ENCODE peak calls at places on chromosome 3, in six cellular contexts. D is stomach, X is cardiac muscle cell, T is DND-41, E is GM23248, M is colonic mucosa. R is an unnamed sample.

GRCh38 chr3:178754852-178755510 is 218.7 kb downstream of the KCNMB2 start:
- DNase-seq in T (no peak), D (no peak), X (no peak), E (no peak), M (no peak), R (no peak)

GRCh38 chr3:155185623-155186022 is 105.5 kb downstream of the MME start:
- DNase-seq in D (no peak), M (no peak), E (peak), T (no peak), X (no peak), R (no peak)

GRCh38 chr3:46114324-46114988 is 87.2 kb upstream of the XCR1 start:
- DNase-seq in M (no peak), E (peak), T (no peak), X (no peak), D (no peak), R (no peak)

GRCh38 chr3:32334675-32335074 is 57.0 kb upstream of the CMTM7 start:
- DNase-seq in D (no peak), E (no peak), T (peak), M (no peak), X (no peak), R (peak)

GRCh38 chr3:21506061-21506460 is 244.9 kb downstream of the ZNF385D start:
- DNase-seq in X (no peak), M (no peak), E (peak), D (no peak), T (no peak), R (no peak)

GRCh38 chr3:98902341-98902740 is 846 bp upstream of the DCBLD2 start:
- DNase-seq in E (no peak), D (no peak), X (no peak), T (no peak), M (no peak), R (no peak)

GRCh38 chr3:188339410-188340295 is 185.7 kb downstream of the LPP start:
- DNase-seq in T (no peak), X (no peak), D (no peak), M (no peak), E (no peak), R (no peak)

GRCh38 chr3:16462679-16463078 is 50.8 kb downstream of the RFTN1 start:
- DNase-seq in M (no peak), T (no peak), D (no peak), E (no peak), X (no peak), R (peak)

GRCh38 chr3:43522702-43523362 is 99.0 kb downstream of the ANO10 start:
- DNase-seq in E (peak), X (no peak), D (no peak), T (no peak), M (no peak), R (no peak)

GRCh38 chr3:19947549-19948071 is 713 bp downstream of the RAB5A start:
- DNase-seq in E (peak), D (peak), M (peak), T (peak), X (peak), R (no peak)

GRCh38 chr3:196617256-196617655 is 22.2 kb upstream of the NRROS start:
- DNase-seq in E (no peak), D (no peak), T (no peak), M (no peak), X (no peak), R (no peak)

GRCh38 chr3:46921871-46922271 is 44.4 kb downstream of the PTH1R start:
- DNase-seq in D (no peak), M (no peak), X (no peak), E (no peak), T (no peak), R (no peak)

GRCh38 chr3:60598668-60599067 is 652.6 kb downstream of the FHIT start:
- DNase-seq in M (no peak), X (no peak), T (no peak), D (no peak), E (peak), R (no peak)

GRCh38 chr3:39471652-39472051 is 4.2 kb downstream of the MOBP start:
- DNase-seq in T (no peak), D (no peak), M (no peak), E (no peak), X (no peak), R (no peak)

GRCh38 chr3:71582612-71583568 is 638 bp downstream of the FOXP1 start:
- DNase-seq in M (peak), T (peak), D (peak), E (peak), X (peak), R (peak)

GRCh38 chr3:138947303-138948121 is 495 bp downstream of the FOXL2NB start:
- DNase-seq in E (no peak), T (no peak), M (no peak), X (no peak), D (no peak), R (no peak)

GRCh38 chr3:64105816-64106215 is 82.5 kb upstream of the PSMD6 start:
- DNase-seq in M (no peak), T (no peak), X (no peak), E (peak), D (no peak), R (no peak)

GRCh38 chr3:136149569-136150136 is 46.5 kb downstream of the MSL2 start:
- DNase-seq in X (no peak), T (no peak), E (peak), M (no peak), D (no peak), R (no peak)

GRCh38 chr3:172542999-172543398 is 19.8 kb upstream of the TNFSF10 start:
- DNase-seq in X (no peak), M (no peak), E (no peak), T (no peak), D (no peak), R (no peak)

GRCh38 chr3:132117642-132118041 is 82.8 kb upstream of the CPNE4 start:
- DNase-seq in E (no peak), T (no peak), D (no peak), M (no peak), X (no peak), R (no peak)

GRCh38 chr3:108437439-108437838 is 73.0 kb downstream of the MYH15 start:
- DNase-seq in E (no peak), T (no peak), D (peak), X (no peak), M (peak), R (no peak)

GRCh38 chr3:173730391-173730790 is 332.8 kb downstream of the NLGN1 start:
- DNase-seq in D (no peak), X (no peak), E (peak), M (no peak), T (no peak), R (no peak)

GRCh38 chr3:128923607-128924385 is 44.4 kb downstream of the ACAD9 start:
- DNase-seq in E (no peak), D (no peak), T (no peak), M (no peak), X (no peak), R (no peak)

GRCh38 chr3:27166888-27167287 is 202.3 kb downstream of the NEK10 start:
- DNase-seq in X (no peak), M (no peak), D (no peak), T (no peak), E (peak), R (peak)

GRCh38 chr3:25558796-25559195 is 105.9 kb downstream of the TOP2B start:
- DNase-seq in T (no peak), D (no peak), M (no peak), E (no peak), X (no peak), R (no peak)

GRCh38 chr3:69403406-69403934 is 17.6 kb upstream of the FRMD4B start:
- DNase-seq in T (no peak), E (no peak), X (no peak), M (no peak), D (no peak), R (no peak)

GRCh38 chr3:177229791-177230190 is 32.5 kb upstream of the TBL1XR1 start:
- DNase-seq in E (no peak), M (no peak), T (no peak), D (no peak), X (no peak), R (no peak)

GRCh38 chr3:150371741-150372254 is 36.3 kb upstream of the TSC22D2 start:
- DNase-seq in E (peak), X (peak), D (peak), M (peak), T (no peak), R (no peak)

GRCh38 chr3:195807681-195808121 is 4.0 kb downstream of the MUC4 start:
- DNase-seq in D (no peak), M (peak), X (no peak), T (no peak), E (no peak), R (no peak)

DNA sequence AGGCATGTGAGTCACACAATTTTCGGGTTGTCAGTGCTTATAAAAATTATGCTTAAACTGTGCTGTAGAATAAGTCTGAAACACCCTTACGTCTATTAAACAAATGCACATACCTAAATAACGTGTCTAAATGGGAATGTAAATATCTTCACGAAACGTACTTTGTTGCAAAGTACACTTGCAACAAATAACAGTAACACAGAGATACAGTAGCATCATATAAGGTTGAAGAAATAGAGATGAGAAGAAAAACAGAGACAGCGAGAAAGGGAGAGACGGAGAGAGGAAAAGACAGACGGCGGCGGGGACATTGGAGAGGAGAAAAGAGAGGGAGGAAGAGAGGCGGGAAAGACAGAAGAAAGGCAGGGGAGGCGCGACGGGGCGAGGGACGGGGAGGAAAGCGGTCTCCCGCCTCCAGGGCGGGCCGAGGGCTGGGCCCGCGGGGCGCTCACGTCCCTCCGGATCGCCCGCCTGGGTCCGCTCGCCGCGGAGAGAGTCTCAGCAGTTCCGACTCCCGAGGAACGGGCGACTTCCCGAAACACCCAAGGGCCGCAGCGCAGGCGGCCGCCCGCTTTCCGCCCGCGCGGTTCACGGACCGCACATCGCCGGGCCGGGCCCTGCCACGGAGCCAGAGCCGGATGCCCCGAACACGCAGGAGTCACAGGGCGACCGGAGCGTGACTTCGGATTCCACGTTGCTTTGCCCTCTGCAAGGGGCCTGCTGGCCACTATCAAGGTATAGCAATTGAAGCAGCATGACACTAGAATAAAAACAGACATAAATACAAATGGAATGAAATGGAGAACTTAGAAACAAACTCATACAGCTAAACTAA is 153.4 kb downstream of the LMLN start:
- DNase-seq in T (no peak), M (no peak), E (peak), X (peak), D (no peak), R (no peak)
- H3K4me3 ChIP-seq in T (no peak), M (peak), E (peak), X (no peak), D (peak), R (no peak)

GRCh38 chr3:58537412-58538301 is 667 bp upstream of the ACOX2 start:
- DNase-seq in E (peak), X (no peak), T (no peak), D (peak), M (no peak), R (no peak)
- H3K4me3 ChIP-seq in E (no peak), X (no peak), T (no peak), D (no peak), M (no peak), R (no peak)

GRCh38 chr3:62159693-62160092 is 213.7 kb downstream of the FEZF2 start:
- DNase-seq in T (no peak), E (peak), D (peak), M (peak), X (no peak), R (no peak)
- H3K4me3 ChIP-seq in T (no peak), E (peak), D (no peak), M (no peak), X (no peak), R (no peak)

DNA sequence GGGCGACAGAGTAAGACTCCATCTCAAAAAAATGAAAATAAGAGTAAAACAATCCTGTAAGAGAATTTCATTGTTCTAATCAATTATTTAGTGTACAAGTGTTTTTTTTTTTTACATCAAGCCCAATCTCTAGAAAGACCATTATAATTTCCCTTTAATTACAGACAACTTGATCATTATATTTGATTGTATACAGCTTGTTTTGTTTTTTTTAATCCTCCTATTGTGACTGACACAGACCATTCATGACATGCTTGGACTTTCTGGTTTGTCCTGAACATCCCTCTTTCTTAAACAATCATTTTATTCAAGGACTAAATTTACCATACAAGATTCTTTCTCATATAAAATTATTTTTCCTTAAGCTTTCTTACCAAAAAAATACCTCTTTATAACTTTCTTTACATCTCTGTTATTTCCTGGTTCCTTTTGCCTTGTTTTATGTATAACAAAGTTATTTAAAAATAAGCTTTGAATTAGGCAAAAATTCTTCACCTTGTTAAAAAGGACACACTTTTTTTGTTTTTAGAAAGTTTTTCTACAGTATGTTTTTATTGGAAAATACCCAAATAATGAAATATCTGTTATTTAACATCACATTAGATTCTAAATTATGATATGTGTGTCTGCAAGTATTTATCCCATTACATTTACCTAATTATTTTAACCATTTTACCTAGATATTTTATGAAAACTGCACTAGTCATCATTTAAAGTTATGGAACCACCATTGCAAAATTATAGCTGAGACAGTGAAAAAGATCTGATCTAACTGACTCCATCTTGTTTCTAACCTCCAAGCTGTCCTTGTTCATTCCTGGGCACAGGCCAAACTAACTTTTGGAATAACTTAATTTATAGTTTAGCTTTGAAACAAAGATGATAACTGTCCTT is 26.1 kb upstream of the GFM1 start:
- DNase-seq in D (no peak), T (no peak), M (no peak), E (no peak), X (no peak), R (no peak)
- H3K4me3 ChIP-seq in D (no peak), T (no peak), M (no peak), E (no peak), X (no peak), R (no peak)

R was measured in Jurkat, Clone E6-1.